ENCODE peak calls at places on chromosomes 11 and 22, in six cellular contexts. O is GM23338, K is tibial artery, Q is adrenal gland, M is GM12865, X is cardiac muscle cell. B is an unnamed sample.

GRCh38 chr11:69906453-69906907 is 87.3 kb upstream of the FGF3 start:
- DNase-seq in K (no peak), M (no peak), Q (peak), X (no peak), O (no peak), B (no peak)

GRCh38 chr11:117019871-117020270 is 78.4 kb downstream of the SIK3 start:
- DNase-seq in X (no peak), M (peak), O (no peak), Q (no peak), K (no peak), B (no peak)

GRCh38 chr22:41523464-41524221 is 20.6 kb downstream of the POLR3H start:
- DNase-seq in Q (peak), M (no peak), X (no peak), O (peak), K (peak), B (no peak)

GRCh38 chr11:64843971-64844329 is 503 bp downstream of the CDC42BPG start:
- DNase-seq in X (no peak), Q (no peak), O (no peak), K (no peak), M (no peak), B (no peak)

GRCh38 chr22:43529954-43530863 is 118.4 kb downstream of the MPPED1 start:
- DNase-seq in O (no peak), K (peak), M (no peak), X (no peak), Q (no peak), B (no peak)

GRCh38 chr22:49623715-49624114 is 204.0 kb downstream of the BRD1 start:
- DNase-seq in K (no peak), M (no peak), X (no peak), Q (no peak), O (no peak), B (no peak)

GRCh38 chr22:37762389-37762836 is 45.3 kb upstream of the GCAT start:
- DNase-seq in M (no peak), Q (no peak), X (no peak), K (no peak), O (no peak), B (no peak)

GRCh38 chr11:43947003-43947500 is 4.6 kb downstream of the C11orf96 start:
- DNase-seq in Q (no peak), X (peak), O (peak), K (peak), M (peak), B (no peak)

GRCh38 chr11:96088914-96089313 is 165.0 kb upstream of the MTMR2 start:
- DNase-seq in X (no peak), Q (no peak), M (no peak), O (no peak), K (no peak), B (no peak)

GRCh38 chr11:114311946-114312345 is 15.7 kb downstream of the NNMT start:
- DNase-seq in M (no peak), Q (no peak), K (no peak), X (no peak), O (no peak), B (no peak)

GRCh38 chr11:62611705-62612365 is 740 bp downstream of the EML3 start:
- DNase-seq in X (no peak), K (peak), Q (peak), M (peak), O (peak), B (no peak)

GRCh38 chr11:105609341-105609781 is 512 bp upstream of the GRIA4 start:
- DNase-seq in K (no peak), X (peak), O (peak), Q (no peak), M (peak), B (no peak)

GRCh38 chr22:35451602-35452001 is 51.7 kb downstream of the MCM5 start:
- DNase-seq in Q (no peak), X (no peak), O (no peak), M (no peak), K (no peak), B (no peak)

GRCh38 chr11:97683733-97684132 is 1293.9 kb downstream of the JRKL start:
- DNase-seq in O (peak), Q (no peak), X (no peak), M (peak), K (no peak), B (no peak)

GRCh38 chr11:1229471-1230120 is 6.7 kb downstream of the MUC5B start:
- DNase-seq in M (no peak), O (no peak), X (no peak), Q (no peak), K (peak), B (no peak)

GRCh38 chr11:72292106-72292790 is 48.3 kb upstream of the PHOX2A start:
- DNase-seq in X (no peak), Q (no peak), M (no peak), K (no peak), O (no peak), B (no peak)

GRCh38 chr11:32005786-32006406 is 85.0 kb upstream of the RCN1 start:
- DNase-seq in K (no peak), O (no peak), Q (no peak), M (no peak), X (no peak), B (no peak)
- TF ChIP-seq CTCF in K (no peak), O (no peak), Q (no peak), M (no peak), X (no peak), B (no peak)

GRCh38 chr11:103730151-103730940 is 306.1 kb upstream of the DDI1 start:
- DNase-seq in Q (no peak), O (no peak), X (no peak), K (no peak), M (no peak), B (no peak)

GRCh38 chr11:103729653-103730052 is 306.8 kb upstream of the DDI1 start:
- DNase-seq in O (no peak), Q (no peak), K (no peak), X (no peak), M (no peak), B (no peak)

GRCh38 chr11:103731681-103732080 is 304.8 kb upstream of the DDI1 start:
- DNase-seq in Q (no peak), O (no peak), K (no peak), X (no peak), M (no peak), B (no peak)

DNA sequence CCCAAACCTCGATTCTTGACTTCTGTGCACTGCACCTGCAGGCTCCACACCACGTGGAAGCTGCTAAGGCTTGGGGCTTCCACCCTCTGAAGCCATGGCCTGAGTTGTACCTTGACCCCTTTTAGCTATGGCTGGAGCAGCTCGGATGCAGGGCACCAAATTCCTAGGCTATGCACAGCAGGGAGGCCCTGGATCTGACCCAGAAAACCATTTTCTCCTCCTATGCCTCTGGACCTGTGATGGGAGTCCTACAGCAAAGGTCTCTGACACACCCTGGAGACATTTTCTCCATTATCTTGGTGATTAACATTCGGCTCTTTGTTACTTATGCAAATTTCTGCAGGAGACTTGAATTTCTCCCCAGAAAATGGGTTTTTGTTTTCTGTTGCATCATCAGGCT is 309.2 kb upstream of the DDI1 start:
- DNase-seq in Q (no peak), M (no peak), X (no peak), K (no peak), O (no peak), B (no peak)
- H3K4me3 ChIP-seq in Q (no peak), M (no peak), X (no peak), K (no peak), O (no peak), B (no peak)

DNA sequence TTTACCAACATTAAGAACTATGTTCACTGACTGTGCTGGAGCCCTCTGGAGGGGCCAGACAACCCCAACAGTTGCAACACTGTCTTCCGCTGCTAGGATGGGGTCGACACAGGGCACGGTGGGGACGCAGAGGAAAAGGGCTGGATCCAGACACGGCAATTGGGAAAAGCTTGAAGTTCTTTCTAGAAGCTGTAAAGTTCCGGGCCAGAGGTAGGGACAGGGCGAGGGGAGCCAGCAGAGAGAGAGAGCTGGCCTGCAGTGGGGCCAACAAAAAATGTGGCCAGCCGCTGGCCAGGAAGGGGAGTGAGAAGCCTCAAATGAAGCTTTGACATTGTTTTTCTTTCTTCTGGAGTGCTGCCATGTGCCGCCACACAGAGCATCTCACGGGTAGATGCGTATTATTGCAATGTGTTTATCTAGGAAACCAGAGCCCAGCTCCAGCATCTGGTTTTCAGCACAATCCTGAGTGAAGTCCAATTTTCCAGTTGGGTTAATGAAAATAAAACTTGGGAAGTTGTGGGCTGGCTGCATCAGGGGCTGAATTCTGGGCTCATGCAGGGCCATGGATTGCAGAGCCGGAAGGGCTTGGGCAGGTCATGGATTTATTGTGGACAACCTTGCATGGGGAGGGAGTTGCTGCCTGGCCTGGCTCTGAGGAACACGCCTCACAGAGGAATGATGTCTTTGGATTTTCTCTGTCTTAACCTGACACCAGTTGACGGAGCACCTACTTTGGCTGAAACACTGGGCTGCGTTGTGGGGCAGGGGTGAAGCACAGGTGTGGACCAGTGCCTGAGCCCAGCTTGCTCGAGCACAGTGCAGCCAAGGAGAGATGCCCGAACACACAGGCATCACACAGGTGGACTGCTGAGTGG is 67.6 kb upstream of the AMPD3 start:
- DNase-seq in M (no peak), Q (peak), O (no peak), X (no peak), K (peak), B (no peak)
- TF ChIP-seq CTCF in M (no peak), Q (no peak), O (no peak), X (no peak), K (no peak), B (no peak)

DNA sequence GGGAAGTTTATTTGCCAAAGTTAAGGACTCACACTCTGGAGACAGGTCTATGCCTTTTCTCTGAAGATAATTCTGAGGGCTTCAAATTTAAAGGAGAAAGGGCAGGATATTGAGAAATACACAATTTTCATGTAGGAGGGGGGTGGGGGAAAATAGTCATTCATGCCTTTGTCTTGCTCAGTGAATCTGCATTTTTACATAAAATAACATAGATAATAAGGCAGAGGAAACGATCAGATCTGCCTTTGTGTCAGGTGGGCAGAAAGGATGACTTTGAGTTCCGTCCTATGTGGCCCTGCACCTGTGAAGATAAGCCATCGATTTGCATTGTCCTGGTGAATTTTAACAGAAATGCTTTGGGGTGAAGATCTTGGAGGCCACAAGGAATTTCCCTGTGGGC is 76.8 kb downstream of the SC5D start:
- DNase-seq in O (no peak), Q (no peak), K (no peak), M (peak), X (no peak), B (no peak)
- H3K4me3 ChIP-seq in O (no peak), Q (no peak), K (no peak), M (no peak), X (no peak), B (no peak)

DNA sequence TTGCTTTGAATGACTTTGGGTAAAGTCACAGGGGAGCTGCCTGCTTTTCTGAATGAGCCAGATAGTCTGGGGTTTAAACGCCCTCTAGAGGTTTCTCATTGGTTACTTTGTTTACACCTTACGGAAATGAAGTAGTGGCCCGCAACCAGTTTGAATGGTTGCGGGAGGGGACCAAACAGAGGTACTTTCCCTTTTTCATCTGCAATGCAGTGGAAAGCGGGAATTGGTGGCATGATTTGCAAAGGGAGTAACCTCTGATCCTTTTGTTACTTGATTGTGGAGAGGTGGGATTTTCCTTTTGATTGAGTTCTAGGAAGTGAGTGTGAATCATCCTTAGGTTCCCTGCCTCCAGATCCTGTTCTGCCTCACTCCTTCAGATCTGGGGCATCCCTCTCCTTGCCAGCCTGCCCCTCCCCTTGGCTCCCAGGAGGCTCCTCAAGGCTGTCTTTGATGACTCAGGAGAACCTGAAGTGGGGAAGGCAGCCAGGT is 15.9 kb upstream of the GLYATL1 start:
- DNase-seq in K (no peak), M (peak), X (peak), O (peak), Q (no peak), B (peak)
- TF ChIP-seq CTCF in K (no peak), M (peak), X (peak), O (peak), Q (no peak), B (peak)

GRCh38 chr11:57424137-57424801 is 2.7 kb downstream of the SLC43A3 start:
- DNase-seq in X (no peak), M (no peak), K (no peak), O (no peak), Q (peak), B (no peak)
- H3K4me3 ChIP-seq in X (no peak), M (peak), K (no peak), O (no peak), Q (no peak), B (peak)

GRCh38 chr11:86418929-86419328 is 44.2 kb downstream of the CCDC81 start:
- DNase-seq in Q (no peak), X (no peak), O (peak), K (no peak), M (peak), B (no peak)
- TF ChIP-seq CTCF in Q (no peak), X (no peak), O (peak), K (no peak), M (peak), B (no peak)

GRCh38 chr11:66674964-66675602 is 2.6 kb downstream of the RBM4B start:
- DNase-seq in K (no peak), O (no peak), M (no peak), X (no peak), Q (no peak), B (no peak)
- H3K4me3 ChIP-seq in K (no peak), O (peak), M (no peak), X (no peak), Q (no peak), B (no peak)

DNA sequence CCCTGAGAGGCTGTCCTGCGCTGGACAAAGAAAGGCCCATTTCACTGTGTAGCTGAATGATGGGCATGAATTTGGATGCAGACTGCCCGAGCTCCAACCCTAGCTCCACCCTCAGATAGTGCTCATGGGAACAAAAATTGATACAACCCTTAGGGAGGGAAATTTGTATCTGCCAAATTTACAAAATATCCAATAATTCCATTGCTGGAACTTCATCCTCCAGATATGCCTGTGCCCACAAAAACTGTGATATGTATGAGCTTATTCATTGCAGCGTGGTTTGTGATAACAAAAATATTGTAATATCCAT is 2.1 kb downstream of the MS4A8 start:
- DNase-seq in O (no peak), K (no peak), Q (no peak), M (no peak), X (no peak), B (no peak)
- TF ChIP-seq CTCF in O (no peak), K (no peak), Q (no peak), M (no peak), X (no peak), B (no peak)